ENCODE peak calls at places on chromosomes 12 and 14, in six cellular contexts. Q is AG08395; U is activated CD4-positive, alpha-beta T cell treated with anti-CD3 and anti-CD28 coated beads for 1 hour; Z is GM23248; W is activated naive CD8-positive, alpha-beta T cell treated with anti-CD3 and anti-CD28 coated beads for 36 hours; F is adipocyte. H is an unnamed sample.

GRCh38 chr14:77031680-77032482 is 3.4 kb upstream of the IRF2BPL start:
- DNase-seq in Q (peak), U (no peak), Z (peak), W (no peak), F (peak), H (no peak)

GRCh38 chr12:10409387-10409786 is at the start of gene KLRC4:
- DNase-seq in Q (no peak), U (no peak), Z (no peak), W (no peak), F (peak), H (no peak)

GRCh38 chr14:92414685-92415084 is 91.7 kb downstream of the SLC24A4 start:
- DNase-seq in Q (no peak), U (no peak), Z (no peak), W (no peak), F (no peak), H (no peak)

GRCh38 chr14:72439707-72440106 is 454.2 kb downstream of the DPF3 start:
- DNase-seq in Q (no peak), U (no peak), Z (no peak), W (peak), F (no peak), H (no peak)

GRCh38 chr12:47078733-47079364 is 572 bp upstream of the PCED1B start:
- DNase-seq in Q (peak), U (no peak), Z (peak), W (peak), F (peak), H (peak)

GRCh38 chr14:57671021-57671420 is 177.4 kb upstream of the CCDC198 start:
- DNase-seq in Q (no peak), U (no peak), Z (no peak), W (no peak), F (no peak), H (no peak)

GRCh38 chr12:2177751-2178150 is 125.0 kb downstream of the CACNA1C start:
- DNase-seq in Q (no peak), U (no peak), Z (peak), W (no peak), F (no peak), H (no peak)

GRCh38 chr14:105446971-105447370 is 27.3 kb downstream of the MTA1 start:
- DNase-seq in Q (no peak), U (no peak), Z (no peak), W (no peak), F (no peak), H (no peak)

GRCh38 chr12:131681257-131681620 is 29.7 kb upstream of the SFSWAP start:
- DNase-seq in Q (no peak), U (no peak), Z (no peak), W (no peak), F (no peak), H (no peak)

GRCh38 chr14:53468876-53469275 is 315.8 kb upstream of the DDHD1 start:
- DNase-seq in Q (no peak), U (no peak), Z (no peak), W (no peak), F (no peak), H (no peak)

GRCh38 chr12:58907326-58907855 is 12.9 kb downstream of the LRIG3 start:
- DNase-seq in Q (no peak), U (no peak), Z (no peak), W (no peak), F (no peak), H (no peak)

GRCh38 chr12:47397664-47398281 is 308.1 kb downstream of the RPAP3 start:
- DNase-seq in Q (peak), U (peak), Z (peak), W (peak), F (peak), H (peak)

GRCh38 chr14:80523518-80524117 is 312.3 kb upstream of the DIO2 start:
- DNase-seq in Q (no peak), U (no peak), Z (peak), W (no peak), F (no peak), H (no peak)

GRCh38 chr12:58313091-58313855 is 371.9 kb downstream of the ATP23 start:
- DNase-seq in Q (peak), U (no peak), Z (peak), W (no peak), F (peak), H (no peak)

GRCh38 chr12:49529409-49529808 is 9.4 kb upstream of the KCNH3 start:
- DNase-seq in Q (no peak), U (no peak), Z (no peak), W (no peak), F (no peak), H (no peak)

GRCh38 chr14:100317389-100317788 is 5.8 kb upstream of the SLC25A47 start:
- DNase-seq in Q (no peak), U (no peak), Z (no peak), W (no peak), F (no peak), H (no peak)

H was measured in neural progenitor cell.